ENCODE peak calls at places on chromosomes 5 and 9, in ten cellular contexts. X, A, B, T, I, S, W, V, U and C are unnamed samples.

GRCh38 chr9:69945671-69946141 is 97.9 kb upstream of the MAMDC2 start:
- DNase-seq in W (peak; percentile 40), B (peak; percentile 39), A (no peak), I (peak; percentile 92), X (peak; percentile 4), V (peak; percentile 6), T (peak; percentile 66), U (peak; percentile 41), S (no peak), C (no peak)

GRCh38 chr5:173778152-173778782 is 109.9 kb upstream of the CPEB4 start:
- DNase-seq in W (no peak), I (no peak), T (no peak), X (no peak), S (peak; percentile 33), B (no peak), V (no peak), A (no peak), U (no peak), C (no peak)

GRCh38 chr9:35760651-35761050 is 6.6 kb upstream of the MSMP start:
- DNase-seq in I (no peak), A (peak; percentile 41), U (no peak), X (no peak), W (no peak), S (no peak), B (peak; percentile 60), T (no peak), V (no peak), C (no peak)

GRCh38 chr9:34328500-34328982 is 527 bp downstream of the KIF24 start:
- DNase-seq in U (no peak), A (no peak), I (no peak), V (no peak), T (no peak), X (no peak), S (no peak), B (no peak), W (no peak), C (no peak)

GRCh38 chr9:135889564-135890189 is 17.7 kb downstream of the CAMSAP1 start:
- DNase-seq in V (no peak), T (no peak), I (no peak), S (no peak), B (no peak), U (no peak), X (no peak), A (no peak), W (no peak), C (no peak)

GRCh38 chr9:124320062-124320973 is 62.6 kb downstream of the NEK6 start:
- DNase-seq in X (peak; percentile 25), V (peak; percentile 80), W (peak; percentile 79), S (peak; percentile 70), U (peak; percentile 67), B (peak; percentile 68), I (peak; percentile 64), A (peak; percentile 30), T (peak; percentile 29), C (peak; percentile 50)

GRCh38 chr5:68384936-68385594 is 169.5 kb downstream of the PIK3R1 start:
- DNase-seq in A (no peak), B (no peak), W (no peak), T (no peak), V (no peak), X (no peak), S (no peak), I (no peak), U (no peak), C (no peak)

GRCh38 chr5:6754766-6755165 is 41.5 kb downstream of the TENT4A start:
- DNase-seq in B (no peak), X (no peak), W (no peak), V (no peak), A (no peak), U (no peak), I (no peak), S (no peak), T (no peak), C (no peak)

GRCh38 chr9:27412963-27413362 is 111.1 kb upstream of the IFNK start:
- DNase-seq in I (no peak), T (no peak), B (no peak), U (no peak), S (no peak), X (no peak), V (no peak), W (no peak), A (no peak), C (no peak)

GRCh38 chr9:131395745-131396479 is 2.0 kb downstream of the PRRC2B start:
- DNase-seq in W (no peak), V (no peak), U (no peak), B (no peak), T (no peak), X (no peak), I (no peak), A (peak; percentile 78), S (peak; percentile 18), C (no peak)

GRCh38 chr9:120481842-120482241 is 98.1 kb downstream of the CDK5RAP2 start:
- DNase-seq in U (no peak), I (no peak), B (no peak), W (no peak), A (no peak), T (no peak), X (no peak), S (no peak), V (no peak), C (no peak)

GRCh38 chr9:120482424-120483186 is 97.4 kb downstream of the CDK5RAP2 start:
- DNase-seq in X (no peak), B (no peak), V (no peak), T (no peak), A (no peak), W (no peak), U (peak; percentile 71), I (no peak), S (no peak), C (no peak)

GRCh38 chr9:120480707-120481106 is 99.3 kb downstream of the CDK5RAP2 start:
- DNase-seq in W (no peak), T (no peak), B (peak; percentile 22), A (peak; percentile 26), S (no peak), X (no peak), V (no peak), I (no peak), U (no peak), C (no peak)

GRCh38 chr9:120484162-120484561 is 95.8 kb downstream of the CDK5RAP2 start:
- DNase-seq in A (no peak), X (no peak), W (no peak), B (no peak), T (no peak), V (no peak), U (no peak), I (no peak), S (no peak), C (no peak)

DNA sequence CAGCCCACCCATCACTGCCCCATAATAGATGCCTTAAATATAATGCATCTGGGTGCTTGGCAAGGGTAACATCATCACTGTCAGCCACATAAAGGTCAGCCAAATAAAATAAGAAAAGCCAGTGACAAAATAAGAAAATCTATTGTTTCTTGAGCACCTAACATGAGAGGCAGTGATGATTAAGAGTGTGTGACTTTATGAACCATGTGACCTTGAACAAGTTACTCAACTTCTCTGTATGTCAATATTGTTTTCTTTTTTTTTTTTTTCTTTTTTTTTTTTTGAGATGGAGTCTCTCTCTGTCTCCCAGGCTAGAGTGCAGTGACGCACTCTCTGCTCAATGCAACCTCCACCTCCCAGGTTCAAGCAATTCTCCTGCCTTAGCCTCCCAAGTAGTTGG is 98.7 kb downstream of the CDK5RAP2 start:
- DNase-seq in A (no peak), T (no peak), B (no peak), U (no peak), I (no peak), X (no peak), S (no peak), W (no peak), V (no peak), C (no peak)
- H3K27ac ChIP-seq in A (no peak overlapping the region), T (no peak overlapping the region), B (no peak overlapping the region), U (peak overlapping the region; percentile 62), I (no peak overlapping the region), X (no peak overlapping the region), S (no peak overlapping the region), W (no peak overlapping the region), V (no peak overlapping the region), C (no peak overlapping the region)

DNA sequence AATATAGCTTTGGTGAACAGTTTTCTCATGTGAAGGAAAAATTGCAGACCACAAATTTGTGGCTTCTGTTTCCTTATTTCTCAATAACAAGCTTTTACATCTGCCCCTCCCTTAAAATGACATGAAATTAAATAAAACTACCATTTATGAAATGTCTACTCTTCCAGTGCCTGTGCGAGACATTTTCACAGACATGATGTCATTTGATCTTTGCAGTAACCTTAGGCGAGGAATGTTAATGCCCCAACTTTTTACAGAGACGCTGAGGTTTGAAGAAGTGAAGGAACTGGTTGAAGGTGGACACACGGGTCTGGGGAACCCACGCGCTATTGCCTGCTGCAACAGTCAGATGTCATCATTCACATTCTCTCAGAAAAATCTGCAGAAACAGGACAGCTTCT is 61.5 kb downstream of the OSTF1 start:
- DNase-seq in S (no peak), V (no peak), A (no peak), I (no peak), W (no peak), X (no peak), T (no peak), U (no peak), B (no peak), C (no peak)
- H3K27ac ChIP-seq in S (no peak overlapping the region), V (no peak overlapping the region), A (no peak overlapping the region), I (no peak overlapping the region), W (no peak overlapping the region), X (no peak overlapping the region), T (no peak overlapping the region), U (no peak overlapping the region), B (no peak overlapping the region), C (no peak overlapping the region)

GRCh38 chr9:75712690-75713089 is 177.8 kb upstream of the PCSK5 start:
- DNase-seq in T (no peak), I (no peak), B (peak; percentile 11), V (peak; percentile 1), S (no peak), W (no peak), U (no peak), A (peak; percentile 5), X (no peak), C (no peak)
- H3K27ac ChIP-seq in T (no peak overlapping the region), I (no peak overlapping the region), B (no peak overlapping the region), V (no peak overlapping the region), S (no peak overlapping the region), W (no peak overlapping the region), U (no peak overlapping the region), A (no peak overlapping the region), X (no peak overlapping the region), C (no peak overlapping the region)

GRCh38 chr9:110975969-110976368 is 62.3 kb downstream of the LPAR1 start:
- DNase-seq in U (no peak), S (no peak), X (no peak), V (no peak), W (no peak), B (no peak), T (no peak), A (no peak), I (no peak), C (no peak)

GRCh38 chr9:110977259-110977709 is 61.0 kb downstream of the LPAR1 start:
- DNase-seq in W (no peak), B (peak; percentile 68), V (peak; percentile 75), A (peak; percentile 90), U (no peak), T (no peak), S (no peak), X (no peak), I (peak; percentile 44), C (no peak)

GRCh38 chr9:110978516-110978915 is 59.8 kb downstream of the LPAR1 start:
- DNase-seq in S (no peak), V (peak; percentile 69), U (no peak), W (no peak), T (no peak), B (no peak), X (no peak), I (no peak), A (no peak), C (no peak)

GRCh38 chr9:110980261-110980660 is 58.0 kb downstream of the LPAR1 start:
- DNase-seq in A (no peak), T (no peak), X (no peak), U (no peak), V (peak; percentile 83), B (no peak), W (no peak), I (peak; percentile 30), S (no peak), C (no peak)

GRCh38 chr9:110979636-110980035 is 58.6 kb downstream of the LPAR1 start:
- DNase-seq in W (no peak), X (no peak), A (no peak), V (peak; percentile 37), S (no peak), B (no peak), T (no peak), U (no peak), I (no peak), C (no peak)
- H3K27ac ChIP-seq in W (no peak overlapping the region), X (peak overlapping the region; percentile 27), A (no peak overlapping the region), V (peak overlapping the region; percentile 83), S (no peak overlapping the region), B (no peak overlapping the region), T (no peak overlapping the region), U (no peak overlapping the region), I (no peak overlapping the region), C (peak overlapping the region; percentile 37)